ENCODE peak calls at places on chromosome 5, in eight cellular contexts. T is K562, J is A549, E is HepG2, P is HCT116, S is SK-N-SH, B is Panc1, Q is GM12878. U is an unnamed sample. For H3K4me1, the result is how much of the 10 kb centered on the place peaks cover.

GRCh38 chr5:142015781-142016533 is 3.1 kb upstream of the GNPDA1 start:
- DNase-seq in B (peak), T (no peak), J (no peak), S (no peak), P (no peak), Q (no peak), E (no peak), U (no peak)

GRCh38 chr5:75049581-75050274 is 2.6 kb downstream of the GCNT4 start:
- DNase-seq in J (peak), S (peak), P (peak), E (peak), T (peak), B (peak), Q (no peak), U (peak)

GRCh38 chr5:141933151-141933550 is 9.5 kb downstream of the DELE1 start:
- DNase-seq in J (no peak), Q (no peak), T (no peak), E (no peak), P (no peak), B (no peak), S (no peak), U (no peak)

GRCh38 chr5:119323630-119324000 is 32.2 kb upstream of the TNFAIP8 start:
- DNase-seq in T (peak), B (no peak), J (peak), P (no peak), S (no peak), Q (no peak), E (no peak), U (no peak)

GRCh38 chr5:146704949-146705665 is 173.4 kb downstream of the PPP2R2B start:
- DNase-seq in Q (no peak), J (no peak), T (no peak), E (no peak), B (no peak), S (no peak), P (no peak), U (no peak)

GRCh38 chr5:516980-517379 is 7.3 kb downstream of the SLC9A3 start:
- DNase-seq in P (no peak), Q (no peak), E (no peak), J (no peak), B (no peak), S (no peak), T (no peak), U (no peak)

GRCh38 chr5:10552183-10553143 is 11.4 kb upstream of the ANKRD33B start:
- DNase-seq in T (no peak), J (peak), Q (no peak), P (peak), B (no peak), S (no peak), E (no peak), U (no peak)

GRCh38 chr5:134545070-134545868 is 19.8 kb downstream of the JADE2 start:
- DNase-seq in E (no peak), Q (no peak), J (no peak), P (no peak), B (no peak), S (no peak), T (no peak), U (no peak)

GRCh38 chr5:53035868-53036381 is 46.8 kb downstream of the ITGA2 start:
- DNase-seq in P (no peak), Q (no peak), T (peak), B (no peak), J (peak), S (no peak), E (no peak), U (peak)

GRCh38 chr5:107389130-107389553 is 281.6 kb downstream of the EFNA5 start:
- DNase-seq in S (no peak), Q (peak), T (no peak), E (no peak), B (peak), P (no peak), J (peak), U (no peak)

GRCh38 chr5:179316961-179317360 is 28.3 kb downstream of the ADAMTS2 start:
- DNase-seq in P (no peak), E (no peak), Q (no peak), B (no peak), T (no peak), S (no peak), J (no peak), U (no peak)

GRCh38 chr5:180491496-180491895 is 2.7 kb upstream of the CNOT6 start:
- DNase-seq in S (no peak), P (no peak), J (peak), T (no peak), Q (no peak), B (no peak), E (no peak), U (peak)

GRCh38 chr5:66442951-66443445 is 153.2 kb upstream of the MAST4 start:
- DNase-seq in J (no peak), B (no peak), S (peak), T (no peak), P (no peak), E (no peak), Q (no peak), U (no peak)

GRCh38 chr5:82159014-82159413 is 119.1 kb downstream of the RPS23 start:
- DNase-seq in P (peak), S (no peak), E (no peak), J (peak), Q (no peak), B (no peak), T (no peak), U (no peak)

GRCh38 chr5:158700997-158701391 is 398.7 kb downstream of the EBF1 start:
- DNase-seq in P (no peak), Q (no peak), E (no peak), T (no peak), J (no peak), B (no peak), S (no peak), U (peak)

GRCh38 chr5:87154191-87154590 is 113.5 kb upstream of the RASA1 start:
- DNase-seq in B (no peak), Q (no peak), T (no peak), P (no peak), S (no peak), J (no peak), E (no peak), U (no peak)

GRCh38 chr5:103263054-103263453 is 4.5 kb downstream of the MACIR start:
- DNase-seq in B (no peak), J (no peak), P (no peak), S (no peak), Q (no peak), E (no peak), T (no peak), U (no peak)

GRCh38 chr5:143168171-143168681 is 235.3 kb downstream of the NR3C1 start:
- DNase-seq in T (no peak), B (no peak), Q (no peak), J (no peak), P (no peak), E (no peak), S (no peak), U (no peak)

GRCh38 chr5:556909-557441 is 32.7 kb upstream of the SLC9A3 start:
- DNase-seq in S (no peak), T (no peak), P (no peak), J (no peak), B (no peak), E (peak), Q (no peak), U (no peak)

GRCh38 chr5:76544268-76544926 is 78.8 kb downstream of the F2RL2 start:
- DNase-seq in Q (peak), P (peak), J (peak), T (peak), B (peak), S (peak), E (peak), U (peak)

GRCh38 chr5:59174248-59174844 is 591.5 kb downstream of the RAB3C start:
- DNase-seq in B (no peak), T (peak), E (peak), S (peak), Q (no peak), J (peak), P (peak), U (peak)

GRCh38 chr5:88145603-88146467 is 122.8 kb downstream of the TMEM161B start:
- DNase-seq in S (peak), J (no peak), Q (no peak), P (no peak), T (peak), B (no peak), E (peak), U (peak)

GRCh38 chr5:170861855-170862766 is at the start of gene RANBP17:
- DNase-seq in S (peak), Q (no peak), P (peak), B (no peak), E (no peak), J (peak), T (no peak), U (peak)

GRCh38 chr5:27523629-27524028 is 485.2 kb upstream of the CDH9 start:
- DNase-seq in Q (no peak), T (peak), E (no peak), B (no peak), P (no peak), J (no peak), S (peak), U (no peak)

GRCh38 chr5:124748687-124749594 is 2.5 kb upstream of the ZNF608 start:
- DNase-seq in P (peak), Q (peak), E (peak), T (peak), J (peak), B (peak), S (peak), U (peak)

GRCh38 chr5:19733612-19734495 is 254.1 kb downstream of the CDH18 start:
- DNase-seq in B (no peak), P (no peak), Q (no peak), S (no peak), J (no peak), E (no peak), T (no peak), U (no peak)
- H3K4me1 ChIP-seq in B (under half), P (under half), Q (under half), S (under half), J (under half), E (under half), T (under half), U (under half)

DNA sequence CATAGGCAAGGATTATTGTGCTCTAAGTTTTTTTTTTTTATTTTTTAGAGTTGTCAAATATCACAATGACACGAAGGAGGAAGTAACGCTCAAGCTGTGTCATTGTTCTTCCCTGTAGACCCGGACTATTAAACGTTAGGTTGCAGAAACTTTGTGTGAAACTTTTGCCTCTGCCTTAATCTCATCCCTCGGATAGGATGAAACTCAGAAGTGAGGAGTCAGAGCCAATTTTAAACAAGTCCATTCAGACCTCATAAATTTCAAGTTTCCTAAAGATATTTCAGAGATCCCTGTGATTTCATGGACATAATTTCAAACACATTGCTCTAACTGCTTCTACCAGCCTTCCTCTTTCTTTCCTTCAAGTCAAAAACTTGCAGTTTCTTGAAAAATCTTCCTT is 98.7 kb upstream of the C6 start:
- DNase-seq in P (no peak), B (no peak), S (no peak), T (no peak), J (no peak), Q (no peak), E (no peak), U (no peak)
- TF ChIP-seq REST in P (no peak), B (no peak), S (no peak), T (no peak), J (no peak), Q (no peak), E (no peak), U (no peak)

DNA sequence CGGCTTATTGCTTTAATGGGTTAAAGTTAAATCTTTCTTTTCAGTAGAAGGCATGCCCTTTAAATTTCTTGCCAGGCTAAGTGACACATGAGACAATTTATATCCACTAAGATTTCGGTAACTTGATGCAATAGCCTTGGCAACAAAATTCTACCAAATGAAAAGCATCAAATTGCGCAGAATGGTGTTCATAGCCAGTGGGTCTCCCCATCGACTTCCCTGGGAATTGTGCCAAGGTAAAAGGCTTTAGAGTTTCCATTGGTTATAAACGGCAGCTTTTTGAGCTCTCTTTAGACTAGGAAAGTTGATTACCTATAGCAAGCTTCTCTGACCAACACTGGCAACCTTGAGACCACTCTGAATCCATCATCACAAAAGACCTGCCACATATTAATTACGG is 358.4 kb downstream of the ARRDC3 start:
- DNase-seq in Q (no peak), B (no peak), P (no peak), E (no peak), T (no peak), S (no peak), J (no peak), U (no peak)
- H3K4me1 ChIP-seq in Q (under half), B (under half), P (under half), E (under half), T (under half), S (under half), J (under half), U (under half)

GRCh38 chr5:160385496-160385895 is 14.4 kb downstream of the FAM200C start:
- DNase-seq in S (no peak), P (no peak), Q (no peak), E (no peak), B (no peak), J (no peak), T (no peak), U (no peak)

GRCh38 chr5:160395111-160395510 is 4.7 kb downstream of the FAM200C start:
- DNase-seq in E (no peak), P (no peak), J (no peak), T (no peak), B (no peak), S (no peak), Q (no peak), U (no peak)

GRCh38 chr5:160387445-160387844 is 12.4 kb downstream of the FAM200C start:
- DNase-seq in E (no peak), J (no peak), Q (no peak), P (no peak), B (no peak), T (no peak), S (no peak), U (no peak)

GRCh38 chr5:160390787-160391696 is 8.8 kb downstream of the FAM200C start:
- DNase-seq in B (no peak), S (no peak), E (peak), Q (no peak), P (no peak), T (peak), J (peak), U (peak)
- TF ChIP-seq REST in B (no peak), S (no peak), E (no peak), Q (no peak), P (no peak), T (no peak), J (no peak), U (no peak)